ENCODE peak calls at places on chromosomes 13 and 19, in four cellular contexts. H is GM12878, V is K562, X is SK-N-SH. E is an unnamed sample.

GRCh38 chr13:23140492-23140891 is 40.3 kb upstream of the SGCG start:
- DNase-seq in V (no peak), X (no peak), H (no peak), E (no peak)

GRCh38 chr19:30878456-30878855 is 470.8 kb downstream of the TSHZ3 start:
- DNase-seq in H (no peak), X (no peak), V (no peak), E (no peak)

GRCh38 chr13:75416327-75417005 is 65.5 kb downstream of the TBC1D4 start:
- DNase-seq in H (peak), V (no peak), X (no peak), E (no peak)

GRCh38 chr13:28120317-28120716 is 18.0 kb upstream of the PAN3 start:
- DNase-seq in X (no peak), H (no peak), V (no peak), E (no peak)

GRCh38 chr19:35029737-35030256 is 473 bp upstream of the SCN1B start:
- DNase-seq in H (no peak), V (no peak), X (peak), E (no peak)

GRCh38 chr13:107866666-107867623 is 348.4 kb downstream of the LIG4 start:
- DNase-seq in V (peak), X (peak), H (no peak), E (no peak)

GRCh38 chr13:113122571-113123225 is at the start of gene F10:
- DNase-seq in H (no peak), V (peak), X (peak), E (peak)

GRCh38 chr19:45882652-45883585 is 3.0 kb downstream of the IRF2BP1 start:
- DNase-seq in X (peak), H (peak), V (peak), E (peak)

GRCh38 chr19:13056052-13056660 is 46.5 kb downstream of the LYL1 start:
- DNase-seq in H (no peak), V (no peak), X (peak), E (no peak)

GRCh38 chr19:17112700-17113099 is 37.1 kb downstream of the MYO9B start:
- DNase-seq in V (no peak), X (no peak), H (no peak), E (no peak)

GRCh38 chr13:27427663-27428062 is 3.2 kb downstream of the GTF3A start:
- DNase-seq in X (no peak), H (no peak), V (no peak), E (no peak)

GRCh38 chr19:16160943-16161560 is 12.3 kb downstream of the CIB3 start:
- DNase-seq in X (no peak), V (peak), H (no peak), E (peak)

GRCh38 chr13:38582133-38582532 is 104.7 kb upstream of the FREM2 start:
- DNase-seq in H (no peak), X (peak), V (peak), E (peak)

GRCh38 chr19:805600-806550 is 8.6 kb downstream of the PTBP1 start:
- DNase-seq in H (no peak), V (no peak), X (peak), E (no peak)

GRCh38 chr13:99652141-99652540 is 150.9 kb downstream of the TM9SF2 start:
- DNase-seq in H (no peak), V (no peak), X (no peak), E (no peak)

GRCh38 chr19:2922987-2923386 is 21.8 kb downstream of the ZNF77 start:
- DNase-seq in X (no peak), V (peak), H (no peak), E (peak)

GRCh38 chr13:103948477-103948876 is 882.3 kb upstream of the SLC10A2 start:
- DNase-seq in X (no peak), V (no peak), H (no peak), E (no peak)

GRCh38 chr13:113159701-113160100 is 1.3 kb downstream of the PROZ start:
- DNase-seq in X (no peak), H (no peak), V (no peak), E (no peak)

DNA sequence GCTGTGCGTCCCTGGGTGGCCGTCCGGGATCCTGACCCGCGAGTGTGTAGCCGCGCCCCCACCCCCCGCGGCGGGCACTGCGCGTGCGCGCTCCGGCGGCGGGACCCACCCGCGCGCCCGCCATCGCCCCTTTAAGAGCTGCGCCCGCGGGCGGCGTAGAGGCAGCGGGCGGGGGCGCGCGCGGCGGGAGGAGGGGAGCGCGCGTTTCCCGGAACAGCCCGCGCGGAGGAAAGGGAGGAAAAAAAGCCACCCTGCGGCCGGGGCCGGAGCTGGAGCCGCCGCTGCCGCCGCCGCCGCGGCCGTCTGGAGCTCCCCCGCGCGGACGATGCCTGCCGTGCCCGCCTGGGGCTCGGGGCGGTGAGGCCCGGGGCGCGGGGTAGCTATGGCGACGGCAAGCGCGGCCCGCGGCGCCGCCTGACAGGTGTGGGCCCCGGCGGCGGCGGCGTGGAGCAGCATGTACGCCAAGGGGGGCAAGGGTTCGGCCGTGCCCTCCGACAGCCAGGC is at the start of gene SSBP4:
- DNase-seq in H (no peak), X (peak), V (peak), E (peak)
- TF ChIP-seq NFIC in H (no peak), X (no peak), V (no peak), E (no peak)

DNA sequence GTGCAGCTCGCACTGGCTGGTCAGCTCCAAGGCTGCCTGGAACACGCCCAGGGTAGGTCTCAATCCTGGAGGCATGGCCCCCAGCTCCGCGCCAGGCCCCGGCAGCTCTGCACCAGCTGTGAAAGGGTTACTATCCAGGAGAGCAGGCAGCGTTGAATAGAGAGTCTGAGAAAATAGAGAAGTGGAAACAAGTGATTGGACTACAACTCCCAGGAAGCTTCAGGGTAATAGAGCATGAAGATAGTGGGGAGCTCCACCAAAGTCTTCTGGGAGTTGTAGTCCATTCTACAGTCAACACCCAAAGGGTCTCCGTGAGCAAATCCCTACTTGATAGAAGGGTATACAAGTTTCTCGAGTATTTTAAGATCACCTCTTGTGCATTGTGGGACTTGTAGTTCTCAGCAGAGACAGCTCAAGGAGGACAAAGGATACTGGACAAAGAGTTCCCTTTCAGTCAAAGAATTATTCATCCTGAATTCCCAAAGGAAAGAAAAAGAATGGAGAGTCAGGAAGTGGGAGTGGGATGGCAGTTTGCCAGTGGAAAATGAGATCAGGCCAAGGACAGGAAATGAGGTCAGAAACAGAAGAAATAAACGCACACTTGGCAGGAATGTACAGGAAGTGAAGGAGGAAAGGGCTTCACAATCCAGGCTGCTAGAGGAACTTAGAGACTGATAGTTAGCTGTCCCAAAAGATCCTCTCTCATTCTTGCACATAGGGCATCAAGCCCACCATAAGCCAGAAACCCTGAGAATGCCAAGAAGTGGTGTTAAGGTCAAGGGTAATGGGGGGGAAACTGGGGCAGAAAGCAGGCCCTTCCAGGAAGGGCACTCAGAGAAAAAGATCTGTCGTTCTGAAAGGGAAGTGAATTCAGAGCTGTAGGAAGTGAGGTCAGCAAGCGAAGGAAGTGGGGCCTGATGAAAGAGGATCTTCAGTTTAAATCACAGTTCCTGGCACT is 5.5 kb upstream of the MAMSTR start:
- DNase-seq in H (no peak), V (peak), X (peak), E (no peak)
- TF ChIP-seq SMC3 in H (no peak), V (no peak), X (no peak), E (no peak)

GRCh38 chr13:31987535-31988170 is 43.9 kb upstream of the FRY start:
- DNase-seq in X (no peak), H (no peak), V (no peak), E (no peak)
- TF ChIP-seq NFIC in X (no peak), H (no peak), V (no peak), E (no peak)

DNA sequence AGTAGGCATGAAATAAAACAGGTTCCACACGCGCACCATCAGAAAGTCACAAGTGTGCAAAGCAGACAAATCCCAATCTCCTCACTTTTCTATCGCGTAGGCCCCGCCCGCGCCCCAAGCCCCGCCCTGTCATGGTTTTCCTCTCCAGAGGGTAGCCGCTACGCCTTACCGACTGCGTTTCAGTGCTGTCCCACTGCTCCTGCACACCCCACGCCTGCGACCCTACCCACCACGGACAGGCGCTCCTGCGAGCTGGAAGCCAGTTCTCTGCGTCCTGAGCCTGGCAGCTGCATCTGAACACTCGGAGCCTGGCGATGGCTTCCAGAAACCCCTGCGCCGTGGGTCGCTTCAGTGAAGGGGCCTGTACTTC is 379 bp upstream of the ZNF470 start:
- DNase-seq in V (no peak), H (no peak), X (peak), E (no peak)
- TF ChIP-seq SMC3 in V (no peak), H (no peak), X (no peak), E (no peak)

E was measured in HepG2.